ENCODE peak calls at places on chromosomes 4 and X, in six cellular contexts. F is GF-D8, C is GM04503, L is left ventricle myocardium inferior, Z is bronchial epithelial cell, P is RWPE1. Y is an unnamed sample.

GRCh38 chr4:3629665-3630064 is 97.4 kb upstream of the LRPAP1 start:
- DNase-seq in L (no peak), C (no peak), Z (no peak), F (no peak), P (no peak), Y (no peak)

GRCh38 chr4:7659429-7660175 is 224.9 kb upstream of the PSAPL1 start:
- DNase-seq in Z (no peak), C (no peak), F (no peak), P (no peak), L (no peak), Y (no peak)

GRCh38 chr4:148776944-148777343 is 334.7 kb upstream of the NR3C2 start:
- DNase-seq in P (no peak), Z (peak; percentile 45), L (no peak), C (peak; percentile 18), F (no peak), Y (no peak)

GRCh38 chr4:21469438-21470032 is 479.0 kb downstream of the KCNIP4 start:
- DNase-seq in C (no peak), L (no peak), P (peak; percentile 12), F (no peak), Z (peak; percentile 25), Y (no peak)

GRCh38 chr4:123555500-123556273 is 159.1 kb downstream of the SPRY1 start:
- DNase-seq in C (peak; percentile 31), P (peak; percentile 90), Z (peak; percentile 90), F (peak; percentile 37), L (peak; percentile 80), Y (peak; percentile 91)

GRCh38 chrX:30649859-30650258 is 3.4 kb upstream of the GK start:
- DNase-seq in P (no peak), C (no peak), L (no peak), Z (peak; percentile 76), F (no peak), Y (no peak)

GRCh38 chr4:38930199-38930598 is 62.6 kb downstream of the FAM114A1 start:
- DNase-seq in F (no peak), C (no peak), L (no peak), Z (no peak), P (no peak), Y (no peak)

GRCh38 chr4:8517946-8518345 is 62.2 kb upstream of the GPR78 start:
- DNase-seq in Z (no peak), C (no peak), L (no peak), P (no peak), F (no peak), Y (no peak)

GRCh38 chrX:146449243-146449642 is 360.3 kb upstream of the CXorf51B start:
- DNase-seq in Z (no peak), C (no peak), F (no peak), P (no peak), L (no peak), Y (no peak)

Y was measured in right cardiac atrium.